ENCODE peak calls at places on chromosomes 4 and X, in seven cellular contexts. Q, K, B, D, V, R and N are unnamed samples.

GRCh38 chr4:89306486-89307184 is 965 bp downstream of the GPRIN3 start:
- DNase-seq in D (no peak), K (no peak), R (no peak), B (no peak), V (no peak), Q (no peak), N (no peak)

GRCh38 chrX:110210417-110211139 is 107.3 kb downstream of the AMMECR1 start:
- DNase-seq in B (peak), R (no peak), Q (no peak), D (no peak), K (peak), V (peak), N (no peak)

GRCh38 chrX:108312938-108313337 is 125.3 kb downstream of the COL4A6 start:
- DNase-seq in D (no peak), V (no peak), Q (no peak), R (no peak), B (peak), K (no peak), N (peak)

GRCh38 chr4:149203256-149204001 is 612.2 kb downstream of the IQCM start:
- DNase-seq in R (no peak), V (no peak), D (no peak), B (peak), Q (no peak), K (peak), N (peak)

GRCh38 chr4:172927096-172927495 is 241.5 kb upstream of the GALNT7 start:
- DNase-seq in R (no peak), B (no peak), Q (no peak), D (no peak), V (no peak), K (no peak), N (no peak)

GRCh38 chrX:109890910-109891502 is 111.9 kb upstream of the TMEM164 start:
- DNase-seq in B (peak), K (peak), V (peak), D (peak), Q (peak), R (peak), N (peak)

GRCh38 chrX:126815816-126816215 is 3.7 kb upstream of the PRR32 start:
- DNase-seq in V (no peak), Q (no peak), K (no peak), B (no peak), D (no peak), R (no peak), N (no peak)

GRCh38 chrX:13076176-13076956 is 31.9 kb upstream of the FAM9C start:
- DNase-seq in Q (no peak), K (no peak), R (no peak), B (peak), V (no peak), D (no peak), N (no peak)

GRCh38 chr4:55078987-55079386 is 46.4 kb downstream of the KDR start:
- DNase-seq in K (peak), D (no peak), B (peak), R (no peak), Q (no peak), V (no peak), N (peak)

GRCh38 chrX:155070663-155070974 is 317 bp downstream of the CMC4 start:
- DNase-seq in V (no peak), D (no peak), B (no peak), K (no peak), Q (no peak), R (no peak), N (peak)

GRCh38 chrX:19735244-19735643 is 152.2 kb downstream of the SH3KBP1 start:
- DNase-seq in Q (no peak), R (no peak), B (no peak), V (no peak), D (no peak), K (no peak), N (no peak)

GRCh38 chrX:19744231-19744630 is 143.2 kb downstream of the SH3KBP1 start:
- DNase-seq in R (no peak), V (no peak), B (no peak), K (no peak), Q (no peak), D (no peak), N (no peak)

GRCh38 chrX:19740744-19741143 is 146.7 kb downstream of the SH3KBP1 start:
- DNase-seq in Q (peak), K (no peak), B (no peak), D (no peak), V (no peak), R (no peak), N (no peak)

GRCh38 chrX:19743386-19743785 is 144.0 kb downstream of the SH3KBP1 start:
- DNase-seq in B (no peak), D (no peak), V (no peak), R (no peak), K (no peak), Q (no peak), N (no peak)

DNA sequence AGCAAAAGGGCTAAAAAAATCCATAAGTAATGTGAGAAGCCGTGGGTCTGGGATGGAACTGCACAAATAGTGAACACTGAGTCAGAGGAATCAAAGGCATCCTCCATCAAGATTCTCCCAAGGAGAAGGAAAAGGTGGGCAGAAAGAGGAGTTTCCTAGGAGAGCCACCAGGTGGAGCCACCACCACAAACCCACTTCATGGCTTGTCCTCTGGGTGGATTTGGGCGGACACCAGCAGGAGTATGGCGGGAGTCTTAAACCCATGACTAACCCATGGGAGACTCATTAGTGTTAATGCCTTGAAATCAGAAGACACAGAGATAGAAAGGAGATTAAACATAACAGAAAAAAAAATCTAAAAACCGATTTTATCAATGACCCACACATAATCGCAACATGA is 147.7 kb downstream of the SH3KBP1 start:
- DNase-seq in Q (peak), V (peak), R (no peak), B (peak), D (peak), K (peak), N (peak)
- TF ChIP-seq CTCF in Q (peak), V (peak), R (peak), B (peak), D (peak), K (peak), N (peak)

DNA sequence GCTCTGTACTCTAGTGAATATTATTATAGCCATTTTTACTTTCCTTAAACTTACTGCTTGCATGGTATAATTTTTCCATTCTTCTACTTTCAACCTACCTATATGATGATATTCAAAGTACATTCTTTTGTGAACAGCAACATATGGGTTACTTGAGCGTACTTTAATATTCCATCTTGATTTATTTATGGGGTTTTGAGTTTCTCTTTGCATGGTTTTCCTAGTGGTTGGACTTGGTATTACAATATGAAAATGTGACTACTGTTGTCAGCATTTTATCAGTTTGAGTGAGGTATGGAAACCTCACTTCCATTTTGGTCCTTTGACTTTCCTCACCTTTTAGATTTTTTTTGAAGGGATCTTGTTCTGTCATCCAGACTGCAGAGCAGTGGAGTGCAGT is 35.9 kb downstream of the ADGRG4 start:
- DNase-seq in V (peak), D (no peak), R (no peak), Q (no peak), K (no peak), B (no peak), N (no peak)
- TF ChIP-seq CTCF in V (peak), D (peak), R (peak), Q (no peak), K (peak), B (peak), N (no peak)

DNA sequence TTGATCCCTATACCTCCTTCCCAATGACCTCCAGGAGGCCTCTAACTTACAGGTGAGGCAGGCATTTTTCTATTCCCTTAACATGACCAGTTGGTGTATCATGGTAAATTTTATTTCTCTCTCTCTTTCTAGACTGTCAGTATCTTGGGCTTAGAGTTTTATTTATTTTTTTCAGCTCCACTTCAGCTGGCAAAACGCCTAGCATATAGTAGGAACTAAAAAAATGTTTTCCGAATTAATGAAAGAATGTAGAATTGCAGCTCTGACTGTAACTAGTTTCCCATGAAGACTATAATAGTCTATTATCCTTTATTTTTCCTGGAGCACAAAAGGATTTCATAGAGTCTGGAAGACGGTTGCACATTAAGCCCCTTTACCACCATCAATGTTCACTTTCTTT is 84.8 kb downstream of the PDE5A start:
- DNase-seq in K (no peak), V (no peak), R (no peak), Q (no peak), D (no peak), B (no peak), N (no peak)
- TF ChIP-seq CTCF in K (no peak), V (no peak), R (no peak), Q (no peak), D (no peak), B (no peak), N (no peak)

GRCh38 chr4:85968945-85969830 is 390.7 kb downstream of the MAPK10 start:
- DNase-seq in R (no peak), Q (peak), K (peak), B (peak), V (no peak), D (no peak), N (no peak)
- TF ChIP-seq CTCF in R (peak), Q (peak), K (peak), B (peak), V (peak), D (no peak), N (peak)

GRCh38 chr4:165079476-165079875 is 25.8 kb downstream of the TRIM75 start:
- DNase-seq in K (peak), Q (no peak), D (no peak), B (peak), V (no peak), R (no peak), N (peak)
- TF ChIP-seq CTCF in K (no peak), Q (no peak), D (no peak), B (no peak), V (no peak), R (no peak), N (no peak)